ENCODE peak calls at places on chromosome 20, in nine cellular contexts. F is sigmoid colon, V is HCT116, I is body of pancreas, Y is Peyer's patch, S is spleen, O is tibial nerve, R is IMR-90, W is H1. P is an unnamed sample.
A peak's percentile ranks its signal among the peaks of the same experiment; 100 is the strongest.

GRCh38 chr20:45011108-45011526 is 44.8 kb downstream of the STK4 start:
- DNase-seq in F (no peak), V (peak; percentile 36), I (peak; percentile 56), Y (peak; percentile 84), S (no peak), O (peak; percentile 54), R (peak; percentile 80), W (peak; percentile 55), P (no peak)

GRCh38 chr20:37236462-37236861 is 25.2 kb downstream of the GHRH start:
- DNase-seq in F (peak; percentile 2), V (no peak), I (no peak), Y (no peak), S (no peak), O (no peak), R (no peak), W (no peak), P (no peak)

GRCh38 chr20:47276856-47277541 is 79.5 kb downstream of the ZMYND8 start:
- DNase-seq in F (peak; percentile 76), V (no peak), I (peak; percentile 37), Y (no peak), S (no peak), O (no peak), R (peak; percentile 84), W (no peak), P (no peak)

GRCh38 chr20:5180933-5181332 is 54.1 kb downstream of the CDS2 start:
- DNase-seq in F (no peak), V (no peak), I (no peak), Y (no peak), S (no peak), O (no peak), R (peak; percentile 69), W (no peak), P (no peak)

GRCh38 chr20:12093062-12093796 is 175.5 kb downstream of the BTBD3 start:
- DNase-seq in F (no peak), V (no peak), I (peak; percentile 92), Y (no peak), S (no peak), O (no peak), R (no peak), W (no peak), P (no peak)

GRCh38 chr20:25865715-25866656 is 169.3 kb upstream of the ZNF337 start:
- DNase-seq in F (peak; percentile 85), V (peak; percentile 49), I (peak; percentile 78), Y (peak; percentile 79), S (peak; percentile 87), O (no peak), R (peak; percentile 41), W (peak; percentile 74), P (peak; percentile 45)

GRCh38 chr20:3238616-3239025 is 369 bp downstream of the SLC4A11 start:
- DNase-seq in F (no peak), V (no peak), I (peak; percentile 18), Y (peak; percentile 57), S (no peak), O (no peak), R (no peak), W (no peak), P (peak; percentile 70)

GRCh38 chr20:25076731-25077609 is 5.0 kb downstream of the VSX1 start:
- DNase-seq in F (no peak), V (peak; percentile 73), I (peak; percentile 70), Y (no peak), S (no peak), O (no peak), R (peak; percentile 1), W (no peak), P (peak; percentile 79)

GRCh38 chr20:49676581-49677291 is 36.9 kb downstream of the B4GALT5 start:
- DNase-seq in F (no peak), V (no peak), I (peak; percentile 58), Y (peak; percentile 80), S (no peak), O (no peak), R (peak; percentile 71), W (no peak), P (peak; percentile 42)

GRCh38 chr20:40511478-40511877 is 177.6 kb downstream of the MAFB start:
- DNase-seq in F (peak; percentile 71), V (no peak), I (no peak), Y (peak; percentile 47), S (no peak), O (peak; percentile 24), R (no peak), W (no peak), P (peak; percentile 21)

GRCh38 chr20:14193885-14194284 is 143.5 kb downstream of the FLRT3 start:
- DNase-seq in F (no peak), V (no peak), I (no peak), Y (no peak), S (no peak), O (no peak), R (no peak), W (no peak), P (no peak)

GRCh38 chr20:3923818-3924217 is 34.6 kb downstream of the PANK2 start:
- DNase-seq in F (no peak), V (no peak), I (no peak), Y (no peak), S (no peak), O (no peak), R (peak; percentile 77), W (no peak), P (no peak)

DNA sequence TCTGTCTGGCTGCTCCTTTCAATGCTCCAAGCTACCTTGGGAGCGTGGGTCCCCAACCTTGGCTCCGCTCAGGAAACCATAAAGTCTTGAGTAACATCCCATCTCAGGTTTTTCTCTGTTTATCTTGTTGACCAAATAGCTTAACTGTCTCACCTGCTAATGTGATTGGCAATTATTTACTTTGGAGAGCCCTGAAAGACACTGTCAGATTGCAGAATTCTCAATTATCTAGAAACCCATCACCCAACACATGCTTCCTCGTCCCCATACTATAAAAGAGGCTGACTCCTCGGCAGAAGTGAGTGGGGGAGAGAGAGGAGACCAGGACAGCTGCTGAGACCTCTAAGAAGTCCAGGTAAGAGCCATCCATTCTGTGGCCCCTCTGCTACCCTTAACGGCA is at the start of gene BPIFA1:
- DNase-seq in F (no peak), V (no peak), I (no peak), Y (no peak), S (no peak), O (no peak), R (no peak), W (no peak), P (no peak)
- TF ChIP-seq POLR2A in F (no peak), V (no peak), I (no peak), Y (no peak), S (no peak), O (no peak), R (no peak), W (no peak), P (no peak)

GRCh38 chr20:23079926-23080325 is 6.2 kb downstream of the CD93 start:
- DNase-seq in F (no peak), V (no peak), I (no peak), Y (no peak), S (no peak), O (no peak), R (no peak), W (no peak), P (no peak)
- TF ChIP-seq POLR2A in F (no peak), V (no peak), I (no peak), Y (no peak), S (no peak), O (no peak), R (no peak), W (no peak), P (no peak)

DNA sequence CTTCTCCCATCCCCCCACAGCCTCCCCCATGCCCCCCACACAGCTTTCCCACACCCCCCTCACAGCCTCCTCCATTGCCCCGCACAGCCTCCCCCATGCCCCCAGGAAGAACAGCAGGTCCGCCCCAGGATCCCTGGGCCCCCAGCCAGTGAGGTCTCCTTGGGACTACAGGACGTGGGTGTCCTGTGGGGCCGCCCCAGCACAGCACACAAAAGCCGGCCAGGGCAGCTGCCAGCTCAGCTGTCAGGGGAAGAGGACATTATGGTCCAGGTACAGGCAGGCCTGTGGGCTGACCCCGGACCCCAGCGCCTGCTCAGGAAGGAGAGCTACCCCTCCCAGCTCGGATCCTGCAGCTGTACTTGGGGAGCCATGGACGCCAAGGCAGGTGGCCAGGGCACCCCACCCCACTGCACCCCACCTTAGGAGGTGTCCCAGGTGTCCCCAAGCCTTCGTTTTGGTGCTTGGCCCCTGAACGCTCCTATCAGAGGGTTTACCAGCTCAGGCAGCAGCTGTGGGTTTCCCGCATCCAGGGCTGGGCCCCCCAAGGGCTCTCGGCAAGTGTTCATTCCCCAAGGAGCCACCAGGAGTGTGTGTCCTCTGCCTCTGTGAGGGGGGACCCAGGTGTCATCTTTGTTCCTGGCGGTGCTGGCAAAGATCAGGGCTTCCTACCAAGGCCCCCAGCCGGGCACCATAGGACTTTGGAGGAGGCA is 42.3 kb upstream of the GATA5 start:
- DNase-seq in F (no peak), V (no peak), I (no peak), Y (no peak), S (no peak), O (no peak), R (no peak), W (no peak), P (no peak)
- TF ChIP-seq POLR2A in F (no peak), V (no peak), I (no peak), Y (no peak), S (no peak), O (no peak), R (no peak), W (no peak), P (no peak)

GRCh38 chr20:63538204-63539091 is 1.3 kb upstream of the PTK6 start:
- DNase-seq in F (no peak), V (no peak), I (peak; percentile 96), Y (peak; percentile 85), S (no peak), O (no peak), R (peak; percentile 22), W (no peak), P (peak; percentile 94)

GRCh38 chr20:63536241-63536977 is 767 bp downstream of the PTK6 start:
- DNase-seq in F (no peak), V (no peak), I (no peak), Y (no peak), S (peak; percentile 85), O (no peak), R (peak; percentile 29), W (no peak), P (no peak)

GRCh38 chr20:63536997-63537524 is at the start of gene PTK6:
- DNase-seq in F (no peak), V (no peak), I (peak; percentile 53), Y (peak; percentile 90), S (peak; percentile 90), O (no peak), R (no peak), W (no peak), P (peak; percentile 95)

GRCh38 chr20:63539092-63539430 is 1.9 kb upstream of the PTK6 start:
- DNase-seq in F (no peak), V (no peak), I (no peak), Y (no peak), S (no peak), O (no peak), R (no peak), W (no peak), P (no peak)

DNA sequence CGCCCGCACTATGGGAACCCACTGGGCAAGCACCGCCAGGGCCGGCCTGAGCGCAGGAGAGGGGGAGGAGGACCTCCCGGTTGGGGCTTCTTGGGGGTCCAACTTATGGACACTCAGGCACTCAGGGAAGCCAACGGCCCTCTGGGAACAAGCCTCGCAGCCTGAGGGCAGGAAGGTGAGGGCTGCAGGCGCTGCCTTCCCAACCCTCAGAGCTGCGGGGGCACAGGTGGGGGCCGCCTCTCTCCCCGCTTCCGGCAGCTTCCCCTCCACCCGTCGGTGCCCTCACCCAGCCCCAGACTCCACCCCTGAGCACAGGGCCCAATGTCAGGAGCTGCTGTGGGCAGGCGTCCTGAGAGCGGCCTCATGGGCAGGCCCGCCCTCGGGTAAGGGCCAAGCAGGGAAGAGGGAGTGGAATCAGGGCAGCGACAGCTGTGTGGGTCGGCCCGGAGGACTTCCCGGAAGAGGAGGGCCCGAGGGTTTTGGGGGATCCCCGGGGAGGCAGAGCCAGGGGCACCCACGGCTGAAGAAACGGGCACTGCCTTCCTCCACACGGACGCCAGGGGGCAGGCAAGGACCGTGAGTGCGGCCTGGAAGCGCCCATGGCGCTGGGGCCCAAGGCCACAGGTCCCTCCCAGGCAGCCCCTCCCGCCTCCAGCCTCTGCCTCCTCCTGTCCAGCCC is 488 bp upstream of the PTK6 start:
- DNase-seq in F (peak; percentile 90), V (peak; percentile 93), I (peak; percentile 96), Y (peak; percentile 96), S (peak; percentile 98), O (peak; percentile 43), R (peak; percentile 86), W (peak; percentile 97), P (peak; percentile 99)
- TF ChIP-seq POLR2A in F (no peak), V (no peak), I (peak; percentile 69), Y (peak; percentile 94), S (peak; percentile 44), O (no peak), R (peak; percentile 62), W (no peak), P (peak; percentile 39)